ENCODE peak calls at places on chromosomes 3 and 15, in four cellular contexts. One of them, this sample, is unnamed. For H3K4me1, H3K36me3 and H3K27me3, the result is how much of the 10 kb centered on the place peaks cover.

GRCh38 chr3:112973325-112974177 is 1.4 kb downstream of the CD200R1 start:
- DNase-seq in ovary: no peak
- DNase-seq in heart left ventricle: no peak
- DNase-seq in fibroblast of lung: no peak
- DNase-seq in this sample: no peak

GRCh38 chr3:186959029-186959624 is 28.8 kb downstream of the ST6GAL1 start:
- DNase-seq in heart left ventricle: no peak
- DNase-seq in ovary: no peak
- DNase-seq in fibroblast of lung: no peak
- DNase-seq in this sample: no peak

GRCh38 chr15:90336705-90337141 is 15.4 kb upstream of the ZNF774 start:
- DNase-seq in fibroblast of lung: peak
- DNase-seq in ovary: no peak
- DNase-seq in heart left ventricle: no peak
- DNase-seq in this sample: no peak

GRCh38 chr15:72851586-72851985 is 68.0 kb upstream of the ADPGK start:
- DNase-seq in ovary: no peak
- DNase-seq in heart left ventricle: no peak
- DNase-seq in fibroblast of lung: no peak
- DNase-seq in this sample: peak

GRCh38 chr3:17740703-17741102 is 1.7 kb downstream of the TBC1D5 start:
- DNase-seq in heart left ventricle: no peak
- DNase-seq in fibroblast of lung: peak
- DNase-seq in ovary: no peak
- DNase-seq in this sample: no peak

GRCh38 chr15:90910441-90911301 is 7.6 kb downstream of the MAN2A2 start:
- DNase-seq in heart left ventricle: no peak
- DNase-seq in fibroblast of lung: no peak
- DNase-seq in ovary: no peak
- DNase-seq in this sample: no peak

GRCh38 chr3:39423571-39423970 is 17.1 kb downstream of the RPSA start:
- DNase-seq in fibroblast of lung: no peak
- DNase-seq in heart left ventricle: no peak
- DNase-seq in ovary: no peak
- DNase-seq in this sample: no peak

GRCh38 chr3:162437480-162437879 is 940.9 kb downstream of the OTOL1 start:
- DNase-seq in heart left ventricle: no peak
- DNase-seq in ovary: no peak
- DNase-seq in fibroblast of lung: peak
- DNase-seq in this sample: no peak

GRCh38 chr15:65595960-65596359 is 15.0 kb downstream of the INTS14 start:
- DNase-seq in fibroblast of lung: no peak
- DNase-seq in heart left ventricle: no peak
- DNase-seq in ovary: no peak
- DNase-seq in this sample: no peak

GRCh38 chr15:43998607-43999006 is 171.8 kb downstream of the WDR76 start:
- DNase-seq in heart left ventricle: peak
- DNase-seq in fibroblast of lung: peak
- DNase-seq in ovary: no peak
- DNase-seq in this sample: no peak

GRCh38 chr3:40971191-40972168 is 227.8 kb upstream of the CTNNB1 start:
- DNase-seq in ovary: peak
- DNase-seq in heart left ventricle: peak
- DNase-seq in fibroblast of lung: peak
- DNase-seq in this sample: peak

GRCh38 chr3:183653209-183654064 is 18.0 kb downstream of the KLHL24 start:
- DNase-seq in fibroblast of lung: no peak
- DNase-seq in heart left ventricle: no peak
- DNase-seq in ovary: no peak
- DNase-seq in this sample: no peak

GRCh38 chr15:87556886-87557285 is 699.7 kb downstream of the NTRK3 start:
- DNase-seq in heart left ventricle: no peak
- DNase-seq in ovary: no peak
- DNase-seq in fibroblast of lung: no peak
- DNase-seq in this sample: no peak

GRCh38 chr3:42690191-42690590 is 4.9 kb downstream of the KLHL40 start:
- DNase-seq in heart left ventricle: no peak
- DNase-seq in fibroblast of lung: no peak
- DNase-seq in ovary: no peak
- DNase-seq in this sample: no peak

GRCh38 chr3:58063424-58063823 is 55.2 kb downstream of the FLNB start:
- DNase-seq in fibroblast of lung: peak
- DNase-seq in ovary: peak
- DNase-seq in heart left ventricle: no peak
- DNase-seq in this sample: no peak

GRCh38 chr15:58065445-58066041 is at the start of gene ALDH1A2:
- DNase-seq in heart left ventricle: peak
- DNase-seq in ovary: peak
- DNase-seq in fibroblast of lung: no peak
- DNase-seq in this sample: peak

GRCh38 chr15:80010131-80010673 is 39.2 kb upstream of the BCL2A1 start:
- DNase-seq in ovary: no peak
- DNase-seq in heart left ventricle: no peak
- DNase-seq in fibroblast of lung: peak
- DNase-seq in this sample: no peak

GRCh38 chr3:134885877-134886621 is 91.0 kb downstream of the EPHB1 start:
- DNase-seq in fibroblast of lung: peak
- DNase-seq in ovary: no peak
- DNase-seq in heart left ventricle: no peak
- DNase-seq in this sample: no peak

GRCh38 chr3:134677196-134677986 is 26.6 kb upstream of the KY start:
- DNase-seq in fibroblast of lung: no peak
- DNase-seq in heart left ventricle: peak
- DNase-seq in ovary: no peak
- DNase-seq in this sample: no peak

GRCh38 chr3:55477306-55478010 is 9.6 kb downstream of the WNT5A start:
- DNase-seq in heart left ventricle: no peak
- DNase-seq in ovary: no peak
- DNase-seq in fibroblast of lung: peak
- DNase-seq in this sample: no peak

GRCh38 chr3:196238612-196239190 is 22.4 kb downstream of the SLC51A start:
- DNase-seq in fibroblast of lung: peak
- DNase-seq in ovary: no peak
- DNase-seq in heart left ventricle: no peak
- DNase-seq in this sample: no peak

GRCh38 chr15:67039349-67040075 is 25.9 kb upstream of the SMAD3 start:
- DNase-seq in ovary: no peak
- DNase-seq in heart left ventricle: no peak
- DNase-seq in fibroblast of lung: no peak
- DNase-seq in this sample: peak

GRCh38 chr15:84797212-84797611 is 19.9 kb upstream of the ALPK3 start:
- DNase-seq in fibroblast of lung: peak
- DNase-seq in heart left ventricle: no peak
- DNase-seq in ovary: no peak
- DNase-seq in this sample: no peak

GRCh38 chr3:37907906-37908305 is 46.2 kb downstream of the CTDSPL start:
- DNase-seq in fibroblast of lung: peak
- DNase-seq in ovary: no peak
- DNase-seq in heart left ventricle: no peak
- DNase-seq in this sample: no peak

GRCh38 chr3:140035856-140036255 is 100.9 kb downstream of the CLSTN2 start:
- DNase-seq in fibroblast of lung: no peak
- DNase-seq in heart left ventricle: no peak
- DNase-seq in ovary: no peak
- DNase-seq in this sample: no peak

GRCh38 chr15:34233614-34234013 is 8.8 kb downstream of the EMC4 start:
- DNase-seq in ovary: no peak
- DNase-seq in fibroblast of lung: no peak
- DNase-seq in heart left ventricle: no peak
- DNase-seq in this sample: no peak

DNA sequence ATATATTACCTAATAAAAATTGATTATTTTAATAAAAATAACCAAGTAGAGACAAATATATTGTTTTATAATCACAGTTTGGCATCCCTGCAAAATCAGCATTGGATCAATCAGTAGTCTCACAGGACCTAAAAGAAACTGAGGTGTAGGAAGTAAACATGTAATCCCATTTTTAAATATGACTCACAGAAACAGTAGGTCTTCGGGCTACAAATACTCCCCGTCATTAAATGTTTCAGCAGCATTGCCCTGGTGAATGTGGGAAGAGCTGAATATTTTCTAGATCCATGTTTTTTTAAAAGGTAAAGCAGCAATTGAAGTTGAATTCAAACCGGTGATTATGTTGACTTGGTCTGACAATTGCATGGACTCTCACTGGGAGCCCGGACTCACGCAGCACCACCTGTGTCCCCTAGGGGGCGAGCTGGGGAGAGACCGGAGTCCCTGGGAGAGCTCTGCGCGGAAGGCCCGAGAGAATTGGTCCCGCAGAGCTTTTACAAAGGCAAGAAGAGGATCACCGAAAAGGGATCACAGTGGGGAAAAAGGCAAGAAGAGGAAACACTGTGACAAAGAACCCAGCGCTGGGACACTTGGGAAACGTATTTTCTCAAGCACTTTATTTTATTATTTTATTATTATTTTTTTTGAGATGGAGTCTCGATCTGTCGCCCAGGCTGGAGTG is 17.2 kb upstream of the USP3 start:
- DNase-seq in fibroblast of lung: peak
- DNase-seq in heart left ventricle: peak
- DNase-seq in ovary: peak
- DNase-seq in this sample: no peak
- H3K4me1 ChIP-seq in fibroblast of lung: under half
- H3K4me1 ChIP-seq in heart left ventricle: under half
- H3K4me1 ChIP-seq in ovary: under half
- H3K4me1 ChIP-seq in this sample: under half

GRCh38 chr3:47817609-47818008 is 14.7 kb downstream of the DHX30 start:
- DNase-seq in heart left ventricle: no peak
- DNase-seq in fibroblast of lung: no peak
- DNase-seq in ovary: no peak
- DNase-seq in this sample: no peak
- H3K36me3 ChIP-seq in heart left ventricle: half or more
- H3K36me3 ChIP-seq in fibroblast of lung: under half
- H3K36me3 ChIP-seq in ovary: under half
- H3K36me3 ChIP-seq in this sample: under half

GRCh38 chr15:96366526-96366877 is 36.0 kb downstream of the NR2F2 start:
- DNase-seq in heart left ventricle: no peak
- DNase-seq in ovary: no peak
- DNase-seq in fibroblast of lung: no peak
- DNase-seq in this sample: no peak

GRCh38 chr15:96369825-96370621 is 39.5 kb downstream of the NR2F2 start:
- DNase-seq in ovary: no peak
- DNase-seq in fibroblast of lung: no peak
- DNase-seq in heart left ventricle: no peak
- DNase-seq in this sample: no peak

GRCh38 chr15:96367436-96368200 is 37.1 kb downstream of the NR2F2 start:
- DNase-seq in heart left ventricle: no peak
- DNase-seq in fibroblast of lung: no peak
- DNase-seq in ovary: no peak
- DNase-seq in this sample: no peak

GRCh38 chr15:96372554-96372953 is 42.1 kb downstream of the NR2F2 start:
- DNase-seq in heart left ventricle: no peak
- DNase-seq in ovary: no peak
- DNase-seq in fibroblast of lung: no peak
- DNase-seq in this sample: no peak

GRCh38 chr15:96369351-96369750 is 38.9 kb downstream of the NR2F2 start:
- DNase-seq in heart left ventricle: no peak
- DNase-seq in ovary: no peak
- DNase-seq in fibroblast of lung: no peak
- DNase-seq in this sample: no peak
- H3K27me3 ChIP-seq in heart left ventricle: half or more
- H3K27me3 ChIP-seq in ovary: under half
- H3K27me3 ChIP-seq in fibroblast of lung: under half
- H3K27me3 ChIP-seq in this sample: half or more

GRCh38 chr15:52042051-52042851 is 23.2 kb downstream of the MAPK6 start:
- DNase-seq in heart left ventricle: no peak
- DNase-seq in ovary: no peak
- DNase-seq in fibroblast of lung: peak
- DNase-seq in this sample: no peak
- H3K4me1 ChIP-seq in heart left ventricle: under half
- H3K4me1 ChIP-seq in ovary: under half
- H3K4me1 ChIP-seq in fibroblast of lung: under half
- H3K4me1 ChIP-seq in this sample: under half

GRCh38 chr3:8909160-8909559 is 54.1 kb downstream of the RAD18 start:
- DNase-seq in ovary: no peak
- DNase-seq in fibroblast of lung: no peak
- DNase-seq in heart left ventricle: no peak
- DNase-seq in this sample: no peak
- H3K36me3 ChIP-seq in ovary: under half
- H3K36me3 ChIP-seq in fibroblast of lung: under half
- H3K36me3 ChIP-seq in heart left ventricle: under half
- H3K36me3 ChIP-seq in this sample: half or more

DNA sequence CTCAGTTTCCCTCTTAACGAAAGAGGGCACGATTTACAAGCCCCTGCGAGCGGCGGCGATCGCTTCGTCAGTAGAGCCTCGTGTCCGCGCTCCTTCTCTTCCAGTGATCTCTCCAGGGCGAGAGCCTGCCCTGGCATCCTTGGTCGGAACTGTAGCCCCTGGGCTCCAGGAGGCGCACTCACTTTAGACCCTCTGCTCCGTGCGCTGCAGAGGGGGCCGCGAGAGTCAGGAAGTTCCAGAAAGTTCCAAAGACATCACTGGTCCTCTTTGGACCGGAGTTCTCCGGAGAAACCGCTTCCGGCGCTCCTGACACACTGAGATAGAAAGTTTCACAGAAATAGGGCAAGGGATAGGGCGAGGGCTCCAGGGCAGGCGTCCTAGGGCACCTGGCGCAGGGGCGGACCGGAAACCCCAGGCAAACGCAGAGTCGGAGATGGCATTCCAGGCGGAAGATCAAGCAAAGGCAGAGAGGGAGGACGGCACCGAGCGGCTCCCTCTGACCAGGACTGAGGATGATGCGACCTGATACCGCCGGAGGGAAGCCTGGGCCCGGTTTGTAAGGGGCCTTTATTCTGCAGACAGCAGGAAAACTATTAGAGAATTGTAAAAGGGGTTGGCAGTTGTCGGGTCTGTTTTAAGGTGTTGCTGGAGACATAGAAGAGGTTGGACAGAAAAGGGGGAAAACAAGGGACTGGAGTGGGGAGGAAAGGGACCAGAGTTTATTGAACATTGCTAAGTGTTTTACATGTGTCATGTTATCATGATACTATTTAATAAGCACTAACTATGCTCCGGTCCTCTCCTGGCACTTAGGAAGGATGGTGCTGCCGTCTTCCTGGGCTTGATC is 1.3 kb upstream of the CPEB1 start:
- DNase-seq in heart left ventricle: no peak
- DNase-seq in ovary: no peak
- DNase-seq in fibroblast of lung: no peak
- DNase-seq in this sample: no peak
- H3K27me3 ChIP-seq in heart left ventricle: under half
- H3K27me3 ChIP-seq in ovary: under half
- H3K27me3 ChIP-seq in fibroblast of lung: under half
- H3K27me3 ChIP-seq in this sample: half or more

GRCh38 chr3:71545330-71545729 is 38.2 kb downstream of the FOXP1 start:
- DNase-seq in fibroblast of lung: no peak
- DNase-seq in heart left ventricle: no peak
- DNase-seq in ovary: no peak
- DNase-seq in this sample: no peak
- H3K4me1 ChIP-seq in fibroblast of lung: under half
- H3K4me1 ChIP-seq in heart left ventricle: under half
- H3K4me1 ChIP-seq in ovary: under half
- H3K4me1 ChIP-seq in this sample: under half

DNA sequence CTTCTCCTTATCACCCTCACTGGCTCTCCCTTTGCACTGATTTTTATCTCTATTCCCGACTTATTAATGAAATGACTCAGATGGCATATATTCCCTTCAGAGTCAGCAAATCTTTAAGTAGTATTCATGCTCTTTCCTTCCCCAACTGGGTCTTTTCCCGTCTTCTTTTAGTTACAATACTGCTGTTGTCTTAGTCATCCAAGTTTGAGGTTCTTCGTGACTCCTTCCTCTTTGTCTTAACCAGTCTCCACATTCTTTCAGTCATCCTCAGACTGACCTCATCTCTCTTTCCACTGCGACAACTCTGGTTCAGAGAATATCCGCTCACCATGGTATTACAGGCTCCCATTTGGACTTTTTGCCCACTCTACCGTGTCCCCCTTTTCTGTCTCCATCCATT is 12.4 kb downstream of the WDR5B start:
- DNase-seq in heart left ventricle: no peak
- DNase-seq in fibroblast of lung: peak
- DNase-seq in ovary: no peak
- DNase-seq in this sample: no peak
- H3K36me3 ChIP-seq in heart left ventricle: half or more
- H3K36me3 ChIP-seq in fibroblast of lung: under half
- H3K36me3 ChIP-seq in ovary: under half
- H3K36me3 ChIP-seq in this sample: under half